ENCODE peak calls at places on chromosomes 13 and 19, in five cellular contexts. C, T, D, J and Q are unnamed samples.

GRCh38 chr13:50126378-50127016 is 111.3 kb downstream of the KCNRG start:
- DNase-seq in C (no peak), T (peak; percentile 8), D (no peak), J (no peak), Q (no peak)

GRCh38 chr13:80881495-80882482 is 540.9 kb upstream of the SPRY2 start:
- DNase-seq in C (no peak), T (no peak), D (no peak), J (no peak), Q (no peak)

GRCh38 chr13:19981685-19982238 is 23.2 kb downstream of the ZMYM2 start:
- DNase-seq in C (no peak), T (no peak), D (no peak), J (no peak), Q (no peak)

GRCh38 chr13:66640231-66640630 is 589.9 kb downstream of the PCDH9 start:
- DNase-seq in C (no peak), T (no peak), D (no peak), J (no peak), Q (no peak)

GRCh38 chr13:113658836-113659235 is 838 bp upstream of the ATP4B start:
- DNase-seq in C (peak; percentile 0), T (no peak), D (peak; percentile 23), J (no peak), Q (peak; percentile 14)

GRCh38 chr19:19568802-19569756 is 31.0 kb downstream of the CILP2 start:
- DNase-seq in C (no peak), T (no peak), D (no peak), J (no peak), Q (no peak)

GRCh38 chr19:1106841-1107654 is 3.3 kb downstream of the GPX4 start:
- DNase-seq in C (no peak), T (no peak), D (peak; percentile 48), J (no peak), Q (no peak)

GRCh38 chr13:44151474-44151873 is 222.2 kb upstream of the SERP2 start:
- DNase-seq in C (no peak), T (no peak), D (no peak), J (no peak), Q (no peak)

GRCh38 chr19:45205810-45206209 is 27.2 kb downstream of the BLOC1S3 start:
- DNase-seq in C (no peak), T (no peak), D (no peak), J (no peak), Q (no peak)

DNA sequence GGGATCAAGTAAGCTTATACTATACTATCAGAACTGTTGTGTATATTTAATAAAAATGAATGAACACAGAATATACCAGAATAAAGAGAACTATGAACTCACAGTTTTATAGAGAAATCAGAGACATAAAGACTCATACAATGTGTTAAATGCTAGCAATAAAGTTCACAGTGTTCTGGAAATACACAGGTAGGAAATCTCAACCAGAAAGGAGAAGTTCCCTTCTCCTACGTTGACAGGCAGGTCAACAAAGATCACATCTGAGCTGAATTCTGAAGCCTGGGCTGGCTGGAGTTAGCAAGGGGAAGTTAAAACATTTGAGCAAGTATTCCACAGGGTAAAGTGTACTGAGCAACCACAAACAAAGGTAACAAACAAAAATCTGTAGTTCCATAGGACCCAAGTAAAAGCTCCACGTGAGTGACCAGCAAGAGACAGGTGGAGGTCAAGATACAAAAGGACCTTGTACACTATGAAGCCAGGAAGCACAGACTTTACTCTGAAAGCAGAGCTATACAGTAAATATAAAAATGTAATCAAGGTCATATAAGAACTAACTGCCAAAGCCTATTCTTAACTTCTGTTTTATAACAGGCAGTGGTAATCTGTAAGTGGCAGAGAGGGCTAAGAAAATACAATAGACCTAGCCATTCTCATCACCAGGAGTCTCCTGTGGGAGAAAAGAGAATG is 13.0 kb downstream of the FBXL3 start:
- DNase-seq in C (no peak), T (no peak), D (no peak), J (no peak), Q (no peak)
- H3K27ac ChIP-seq in C (peak overlapping the region; percentile 20), T (no peak overlapping the region), D (no peak overlapping the region), J (no peak overlapping the region), Q (no peak overlapping the region)

GRCh38 chr19:2230807-2231533 is 5.2 kb downstream of the PLEKHJ1 start:
- DNase-seq in C (no peak), T (no peak), D (no peak), J (no peak), Q (no peak)
- H3K4me1 ChIP-seq in C (peaks cover 45% of the 10 kb centered on the region), T (peaks cover 19% of the 10 kb centered on the region), D (peaks cover 17% of the 10 kb centered on the region), J (peaks cover 4% of the 10 kb centered on the region), Q (peaks cover 14% of the 10 kb centered on the region)

GRCh38 chr19:14103310-14103709 is 12.8 kb upstream of the SAMD1 start:
- DNase-seq in C (no peak), T (no peak), D (no peak), J (no peak), Q (no peak)

GRCh38 chr19:14102102-14102696 is 11.6 kb upstream of the SAMD1 start:
- DNase-seq in C (no peak), T (no peak), D (no peak), J (no peak), Q (no peak)

GRCh38 chr19:14102756-14103155 is 12.2 kb upstream of the SAMD1 start:
- DNase-seq in C (no peak), T (no peak), D (no peak), J (no peak), Q (no peak)

GRCh38 chr19:14097532-14098151 is 7.1 kb upstream of the SAMD1 start:
- DNase-seq in C (no peak), T (no peak), D (no peak), J (no peak), Q (no peak)

DNA sequence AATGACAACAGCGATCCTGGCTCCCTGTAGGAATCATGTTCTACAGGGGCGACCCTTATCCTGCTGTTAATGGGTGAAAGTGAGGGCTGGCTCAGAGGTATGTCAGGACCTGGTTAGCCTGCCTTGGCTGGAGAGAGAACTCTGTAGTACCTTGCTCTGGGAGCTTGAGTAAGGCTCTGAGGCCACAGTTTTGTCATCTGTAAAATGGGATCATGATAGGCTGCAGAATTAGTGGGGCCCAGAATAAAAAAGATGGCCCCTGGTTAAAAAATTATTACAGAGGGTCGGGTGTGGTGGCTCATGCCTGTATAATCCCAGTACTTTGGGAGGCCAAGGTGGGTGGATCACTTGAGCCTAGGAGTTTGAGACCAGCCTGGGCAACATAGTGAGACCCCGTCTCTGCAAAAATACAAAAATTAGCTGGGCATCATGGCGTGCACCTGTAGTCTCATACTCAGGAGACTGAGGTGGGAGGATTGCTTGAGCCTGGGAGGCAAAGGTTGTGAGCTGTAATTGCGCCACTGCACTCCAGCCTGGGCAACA is 10.5 kb upstream of the SAMD1 start:
- DNase-seq in C (no peak), T (no peak), D (no peak), J (no peak), Q (no peak)
- H3K36me3 ChIP-seq in C (peaks cover 100% of the 10 kb centered on the region), T (peaks cover 41% of the 10 kb centered on the region), D (peaks cover 47% of the 10 kb centered on the region), J (peaks cover 16% of the 10 kb centered on the region), Q (peaks cover 95% of the 10 kb centered on the region)

GRCh38 chr13:59774511-59774911 is 389.2 kb downstream of the DIAPH3 start:
- DNase-seq in C (no peak), T (no peak), D (no peak), J (no peak), Q (no peak)
- H3K27ac ChIP-seq in C (no peak overlapping the region), T (no peak overlapping the region), D (no peak overlapping the region), J (no peak overlapping the region), Q (no peak overlapping the region)

DNA sequence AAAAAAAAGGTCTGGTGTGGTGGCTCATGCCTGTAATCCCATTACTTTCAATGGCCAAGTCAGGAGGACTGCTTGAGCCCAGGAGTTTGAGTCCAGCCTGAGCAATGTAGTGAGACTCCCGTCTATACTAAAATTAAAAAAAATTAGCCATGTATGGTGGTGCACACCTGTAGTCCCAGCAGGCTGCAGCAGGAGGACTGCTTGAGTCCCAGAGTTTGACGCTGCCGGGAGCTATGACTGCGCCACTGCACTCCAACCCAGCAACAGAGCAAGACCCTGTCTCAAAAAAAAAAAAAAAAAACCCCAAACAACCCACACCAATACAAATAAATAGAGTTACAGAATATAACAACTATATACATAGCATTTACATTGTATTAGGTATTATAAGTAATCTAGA is 65.7 kb downstream of the MICU2 start:
- DNase-seq in C (no peak), T (no peak), D (no peak), J (no peak), Q (no peak)
- H3K4me1 ChIP-seq in C (peaks cover 56% of the 10 kb centered on the region), T (no peaks in the 10 kb centered on the region), D (no peaks in the 10 kb centered on the region), J (no peaks in the 10 kb centered on the region), Q (peaks cover 7% of the 10 kb centered on the region)

GRCh38 chr19:58546131-58546530 is 2.3 kb downstream of the TRIM28 start:
- DNase-seq in C (no peak), T (no peak), D (no peak), J (no peak), Q (no peak)
- H3K36me3 ChIP-seq in C (peaks cover 56% of the 10 kb centered on the region), T (peaks cover 41% of the 10 kb centered on the region), D (peaks cover 46% of the 10 kb centered on the region), J (peaks cover 42% of the 10 kb centered on the region), Q (peaks cover 57% of the 10 kb centered on the region)